ENCODE peak calls at places on chromosome 17, in four cellular contexts. T is WTC11, U is HepG2, H is K562. B is an unnamed sample.
A peak's percentile ranks its signal among the peaks of the same experiment; 100 is the strongest.

GRCh38 chr17:81711814-81712467 is at the start of gene SLC25A10:
- DNase-seq in U (peak; percentile 89), T (peak; percentile 64), H (peak; percentile 88), B (peak; percentile 90)

GRCh38 chr17:45200701-45201100 is 21.0 kb upstream of the FMNL1 start:
- DNase-seq in U (peak; percentile 77), H (no peak), T (no peak), B (peak; percentile 11)

GRCh38 chr17:79836952-79837887 is 2.0 kb downstream of the CBX4 start:
- DNase-seq in U (peak; percentile 88), T (peak; percentile 54), H (no peak), B (no peak)

GRCh38 chr17:42608692-42609181 is 437 bp downstream of the RETREG3 start:
- DNase-seq in U (no peak), T (no peak), H (no peak), B (no peak)

GRCh38 chr17:58531661-58532554 is 17.5 kb upstream of the MTMR4 start:
- DNase-seq in H (peak; percentile 96), U (no peak), T (peak; percentile 70), B (peak; percentile 78)

GRCh38 chr17:673200-673681 is 41.4 kb downstream of the VPS53 start:
- DNase-seq in H (no peak), T (peak; percentile 65), U (no peak), B (no peak)

GRCh38 chr17:51507444-51507843 is 247.1 kb downstream of the UTP18 start:
- DNase-seq in T (no peak), H (no peak), U (no peak), B (no peak)

GRCh38 chr17:76532072-76532651 is 5.3 kb downstream of the CYGB start:
- DNase-seq in T (no peak), U (peak; percentile 61), H (no peak), B (no peak)

GRCh38 chr17:66676421-66676820 is 158.5 kb upstream of the CACNG5 start:
- DNase-seq in H (no peak), U (no peak), T (no peak), B (no peak)

GRCh38 chr17:4142107-4142900 is 526 bp downstream of the ZZEF1 start:
- DNase-seq in U (peak; percentile 27), H (no peak), T (peak; percentile 37), B (peak; percentile 44)

GRCh38 chr17:27216836-27217235 is 77.1 kb upstream of the WSB1 start:
- DNase-seq in H (no peak), T (no peak), U (no peak), B (no peak)

GRCh38 chr17:17739388-17740066 is 58.3 kb downstream of the RAI1 start:
- DNase-seq in U (no peak), H (peak; percentile 77), T (no peak), B (no peak)

DNA sequence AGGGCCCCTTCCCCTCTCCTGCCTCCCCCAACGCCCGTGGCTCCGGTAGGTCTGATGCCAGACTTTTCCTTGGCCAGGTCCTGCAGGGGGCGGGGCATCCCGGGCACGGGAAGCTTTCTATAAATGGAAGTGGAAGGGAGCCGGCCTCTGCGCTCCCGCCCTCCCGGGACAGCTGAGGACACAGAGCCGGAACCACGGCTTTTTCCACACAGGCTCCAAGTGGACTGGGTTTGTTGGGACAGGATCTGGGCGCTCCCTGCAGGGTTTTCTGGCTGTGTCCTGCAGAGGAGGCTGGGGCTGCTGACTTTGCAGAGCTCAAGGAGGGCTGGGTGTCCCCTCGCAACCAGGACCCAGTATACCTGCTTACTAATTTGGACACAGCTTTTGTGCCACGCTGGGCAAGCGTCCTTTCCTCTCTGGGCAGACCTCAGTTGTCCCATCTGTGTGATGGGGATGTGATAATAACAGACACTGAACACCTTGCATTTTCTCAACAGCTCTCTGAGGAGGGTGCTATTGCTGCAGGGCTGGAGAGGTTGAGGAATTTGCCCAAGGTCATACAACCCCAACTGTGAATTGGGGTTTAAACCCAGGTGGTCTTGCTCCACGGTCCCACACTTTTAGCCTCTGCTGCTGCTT is 1.8 kb downstream of the TNS4 start:
- DNase-seq in T (peak; percentile 87), U (peak; percentile 84), H (peak; percentile 55), B (peak; percentile 52)
- TF ChIP-seq ELF4 in T (no peak), U (no peak), H (no peak), B (no peak)

DNA sequence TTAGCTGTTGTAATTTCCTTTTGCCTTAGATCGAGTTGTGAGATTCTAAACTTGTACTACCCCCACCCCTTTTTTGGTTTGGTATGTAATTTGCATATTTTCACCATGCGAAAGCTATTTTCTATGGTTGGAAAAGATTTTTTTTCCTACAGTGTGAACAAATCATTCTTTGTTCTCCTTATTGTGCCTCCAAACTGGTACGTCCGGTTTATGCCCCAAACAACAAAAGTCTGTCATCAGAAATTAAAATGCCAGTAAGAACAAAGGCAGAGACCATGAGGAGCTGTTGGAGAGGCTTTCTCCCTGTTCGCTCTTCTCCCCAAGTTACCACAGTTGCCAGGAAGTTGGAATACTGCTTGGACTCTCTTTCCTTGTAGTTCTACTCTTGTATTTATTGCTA is 66.2 kb downstream of the BCAS3 start:
- DNase-seq in H (no peak), U (no peak), T (no peak), B (no peak)
- TF ChIP-seq ELF4 in H (no peak), U (no peak), T (no peak), B (no peak)

GRCh38 chr17:9957244-9957643 is 52.2 kb upstream of the RCVRN start:
- DNase-seq in T (no peak), U (no peak), H (no peak), B (no peak)

GRCh38 chr17:9958586-9959281 is 53.7 kb upstream of the RCVRN start:
- DNase-seq in H (no peak), T (peak; percentile 35), U (no peak), B (no peak)

GRCh38 chr17:9956474-9957131 is 51.5 kb upstream of the RCVRN start:
- DNase-seq in H (no peak), T (peak; percentile 23), U (no peak), B (no peak)

GRCh38 chr17:9959377-9959981 is 54.4 kb upstream of the RCVRN start:
- DNase-seq in T (peak; percentile 83), H (peak; percentile 41), U (peak; percentile 15), B (peak; percentile 65)
- TF ChIP-seq ELF4 in T (no peak), H (no peak), U (no peak), B (no peak)

GRCh38 chr17:65202833-65203571 is 65.8 kb downstream of the RGS9 start:
- DNase-seq in U (peak; percentile 82), H (no peak), T (no peak), B (no peak)

GRCh38 chr17:65195716-65196115 is 58.5 kb downstream of the RGS9 start:
- DNase-seq in U (no peak), H (no peak), T (no peak), B (no peak)

GRCh38 chr17:65194670-65195334 is 57.6 kb downstream of the RGS9 start:
- DNase-seq in T (peak; percentile 25), H (no peak), U (no peak), B (no peak)

GRCh38 chr17:65196617-65197016 is 59.4 kb downstream of the RGS9 start:
- DNase-seq in T (no peak), H (no peak), U (no peak), B (no peak)

DNA sequence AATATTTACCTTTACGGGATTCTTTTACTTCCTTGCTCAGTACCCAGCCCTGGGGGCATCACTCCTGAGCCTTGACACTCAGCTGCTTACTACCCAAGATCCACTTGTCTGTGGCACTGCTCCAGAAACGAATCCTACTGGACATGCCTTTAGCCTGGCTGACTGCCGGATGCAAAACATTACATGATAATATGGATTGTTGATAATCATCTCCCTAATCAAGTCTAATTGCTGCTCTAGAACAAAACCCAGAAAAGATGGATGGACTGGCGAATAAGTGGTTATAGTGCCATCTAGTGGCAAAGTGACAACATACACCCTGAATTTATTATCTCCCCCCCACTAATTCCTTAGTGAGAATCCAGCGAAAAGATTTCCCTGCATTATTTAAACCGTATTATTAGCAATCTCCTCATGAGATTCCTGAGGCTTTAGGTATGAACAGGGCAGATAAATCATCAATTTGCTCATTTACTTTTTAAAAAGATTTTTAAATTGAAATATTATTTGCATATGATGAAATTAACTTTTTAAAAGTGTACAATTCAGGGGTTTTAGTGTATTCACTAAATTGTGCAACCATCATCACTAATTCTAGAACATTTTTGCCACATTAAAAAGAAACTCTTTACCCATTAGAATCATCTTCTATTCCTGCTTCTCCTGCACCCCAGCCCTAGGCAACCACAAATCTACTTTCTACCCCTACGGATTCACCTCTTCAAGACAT is 61.6 kb downstream of the RGS9 start:
- DNase-seq in T (no peak), H (peak; percentile 78), U (peak; percentile 47), B (peak; percentile 79)
- TF ChIP-seq ELF4 in T (no peak), H (no peak), U (no peak), B (no peak)

DNA sequence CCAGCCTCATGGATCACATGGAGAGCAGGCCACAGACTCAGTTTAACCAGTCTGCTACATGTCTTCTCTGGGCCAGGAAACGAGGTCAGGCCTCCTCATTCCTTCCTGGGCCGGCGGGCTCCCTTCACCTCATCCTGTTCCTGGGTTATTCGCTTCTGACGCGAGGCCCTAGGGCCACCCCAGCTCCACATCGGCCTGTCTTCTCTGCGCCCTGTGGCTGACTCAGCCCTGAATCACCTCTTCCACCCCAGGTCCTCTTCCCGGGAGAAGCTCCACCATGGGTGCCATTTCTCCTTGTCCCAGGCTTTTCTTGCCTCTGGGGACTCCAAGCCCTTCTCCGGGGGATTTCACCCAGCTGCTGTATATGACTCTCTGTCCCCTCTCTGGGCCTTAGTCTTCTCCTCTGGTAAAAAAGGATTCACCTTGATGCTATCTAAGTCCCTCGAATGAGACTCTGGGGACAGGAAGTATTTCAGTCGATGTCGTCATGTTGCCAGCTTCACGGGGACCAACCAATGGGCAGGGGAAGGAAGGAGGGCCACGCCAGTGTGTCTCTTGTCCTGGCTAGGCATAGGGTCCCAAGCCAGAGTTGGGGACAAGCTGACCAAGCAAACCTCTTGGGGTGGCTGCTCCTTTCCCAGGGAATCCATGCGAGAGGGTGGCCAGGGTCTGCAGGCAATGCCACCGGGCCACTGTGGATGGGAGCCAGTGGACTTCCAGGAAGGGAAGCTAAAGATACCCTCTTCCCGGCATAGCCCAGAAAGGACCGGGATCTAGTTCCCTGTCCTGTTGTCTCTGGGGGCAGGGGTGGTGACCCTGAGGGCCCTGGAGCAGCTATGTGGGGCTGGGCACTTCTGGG is 58.7 kb downstream of the SOCS3 start:
- DNase-seq in H (no peak), U (no peak), T (no peak), B (no peak)
- TF ChIP-seq ELF4 in H (peak; percentile 79), U (no peak), T (no peak), B (no peak)